ENCODE peak calls at places on chromosomes 1 and 21, in nine cellular contexts. C, F, P, E, K, A, X, N and M are unnamed samples.

GRCh38 chr1:22728751-22729399 is 18.2 kb downstream of the EPHB2 start:
- DNase-seq in C (no peak), F (no peak), P (no peak), E (no peak), K (no peak), A (no peak), X (no peak), N (no peak), M (no peak)

GRCh38 chr1:98487620-98488019 is 173.9 kb upstream of the SNX7 start:
- DNase-seq in C (no peak), F (no peak), P (no peak), E (no peak), K (no peak), A (no peak), X (no peak), N (no peak), M (no peak)

GRCh38 chr1:119008483-119009299 is 20.5 kb upstream of the TBX15 start:
- DNase-seq in C (peak; percentile 60), F (peak; percentile 50), P (no peak), E (peak; percentile 22), K (peak; percentile 38), A (peak; percentile 14), X (no peak), N (peak; percentile 32), M (peak; percentile 16)

GRCh38 chr1:1019122-1019999 is 559 bp upstream of the AGRN start:
- DNase-seq in C (peak; percentile 90), F (peak; percentile 85), P (peak; percentile 73), E (peak; percentile 76), K (peak; percentile 89), A (no peak), X (peak; percentile 59), N (peak; percentile 26), M (peak; percentile 84)

GRCh38 chr1:33298623-33299277 is 22.1 kb downstream of the A3GALT2 start:
- DNase-seq in C (peak; percentile 57), F (peak; percentile 65), P (peak; percentile 80), E (peak; percentile 72), K (peak; percentile 53), A (peak; percentile 58), X (no peak), N (peak; percentile 72), M (peak; percentile 66)

GRCh38 chr1:185681034-185681633 is 53.1 kb upstream of the HMCN1 start:
- DNase-seq in C (peak; percentile 52), F (no peak), P (no peak), E (peak; percentile 40), K (peak; percentile 60), A (peak; percentile 21), X (peak; percentile 51), N (peak; percentile 44), M (peak; percentile 24)

GRCh38 chr1:244341455-244342450 is 110.0 kb downstream of the ADSS2 start:
- DNase-seq in C (peak; percentile 86), F (no peak), P (peak; percentile 31), E (no peak), K (no peak), A (peak; percentile 62), X (peak; percentile 50), N (peak; percentile 12), M (peak; percentile 48)

GRCh38 chr1:46526013-46526688 is 25.3 kb downstream of the KNCN start:
- DNase-seq in C (no peak), F (no peak), P (no peak), E (no peak), K (no peak), A (no peak), X (peak; percentile 30), N (no peak), M (no peak)

GRCh38 chr21:46022551-46023107 is 41.1 kb downstream of the COL6A1 start:
- DNase-seq in C (peak; percentile 14), F (no peak), P (no peak), E (no peak), K (no peak), A (peak; percentile 14), X (no peak), N (no peak), M (no peak)

GRCh38 chr1:152817309-152817708 is 5.5 kb downstream of the LCE1B start:
- DNase-seq in C (peak; percentile 18), F (no peak), P (no peak), E (no peak), K (no peak), A (no peak), X (no peak), N (no peak), M (no peak)

GRCh38 chr1:213728593-213729536 is 258.9 kb upstream of the PROX1 start:
- DNase-seq in C (no peak), F (no peak), P (no peak), E (no peak), K (no peak), A (no peak), X (no peak), N (no peak), M (no peak)

GRCh38 chr1:8020032-8020431 is 6.1 kb downstream of the ERRFI1 start:
- DNase-seq in C (peak; percentile 70), F (peak; percentile 60), P (no peak), E (no peak), K (peak; percentile 87), A (no peak), X (no peak), N (no peak), M (no peak)

GRCh38 chr1:185373813-185374524 is 56.9 kb upstream of the IVNS1ABP start:
- DNase-seq in C (no peak), F (no peak), P (no peak), E (peak; percentile 17), K (no peak), A (no peak), X (no peak), N (no peak), M (no peak)